ENCODE peak calls at places on chromosomes 13 and 19, in four cellular contexts. B, K, Y and C are unnamed samples.

GRCh38 chr13:101415358-101416174 is 742 bp downstream of the NALCN start:
- DNase-seq in B (peak), K (no peak), Y (no peak), C (no peak)

GRCh38 chr19:33064117-33064777 is 441 bp downstream of the RHPN2 start:
- DNase-seq in B (no peak), K (no peak), Y (no peak), C (no peak)

GRCh38 chr13:57582032-57582431 is 49.5 kb upstream of the PCDH17 start:
- DNase-seq in B (no peak), K (no peak), Y (no peak), C (no peak)

GRCh38 chr13:31920301-31920818 is 111.2 kb upstream of the FRY start:
- DNase-seq in B (no peak), K (no peak), Y (no peak), C (no peak)

GRCh38 chr13:98450495-98451167 is 126.3 kb downstream of the STK24 start:
- DNase-seq in B (peak), K (no peak), Y (no peak), C (no peak)

GRCh38 chr13:78382946-78383542 is 220.3 kb downstream of the POU4F1 start:
- DNase-seq in B (no peak), K (no peak), Y (no peak), C (no peak)

GRCh38 chr19:33064778-33065550 is at the start of gene RHPN2:
- DNase-seq in B (no peak), K (peak), Y (no peak), C (no peak)

GRCh38 chr19:24003537-24003936 is 83.5 kb upstream of the ZNF254 start:
- DNase-seq in B (no peak), K (no peak), Y (no peak), C (no peak)

GRCh38 chr19:34461375-34462100 is 20.0 kb upstream of the WTIP start:
- DNase-seq in B (no peak), K (no peak), Y (no peak), C (no peak)

GRCh38 chr19:55689366-55690108 is 14.5 kb downstream of the EPN1 start:
- DNase-seq in B (no peak), K (no peak), Y (no peak), C (no peak)

GRCh38 chr13:102460806-102461205 is 59.0 kb upstream of the FGF14 start:
- DNase-seq in B (no peak), K (no peak), Y (no peak), C (no peak)

GRCh38 chr19:10228393-10228792 is 2.7 kb downstream of the S1PR2 start:
- DNase-seq in B (no peak), K (no peak), Y (no peak), C (no peak)

GRCh38 chr19:39194832-39195542 is 1.8 kb upstream of the NCCRP1 start:
- DNase-seq in B (no peak), K (no peak), Y (no peak), C (no peak)

GRCh38 chr19:3508771-3509535 is 2.8 kb downstream of the FZR1 start:
- DNase-seq in B (no peak), K (no peak), Y (no peak), C (no peak)

GRCh38 chr19:52196256-52196967 is 6.6 kb downstream of the PPP2R1A start:
- DNase-seq in B (no peak), K (no peak), Y (no peak), C (no peak)

GRCh38 chr19:44643605-44644390 is at the start of gene PVR:
- DNase-seq in B (peak), K (peak), Y (no peak), C (peak)

GRCh38 chr13:32316030-32316344 is 679 bp downstream of the BRCA2 start:
- DNase-seq in B (no peak), K (no peak), Y (no peak), C (no peak)

GRCh38 chr13:30830638-30830965 is 75.5 kb upstream of the MEDAG start:
- DNase-seq in B (no peak), K (no peak), Y (no peak), C (no peak)

GRCh38 chr13:112079696-112080095 is 12.7 kb downstream of the SOX1 start:
- DNase-seq in B (no peak), K (no peak), Y (no peak), C (no peak)

GRCh38 chr19:10768369-10768768 is 50.5 kb downstream of the DNM2 start:
- DNase-seq in B (no peak), K (no peak), Y (no peak), C (no peak)

GRCh38 chr13:60957816-60958215 is 457.8 kb downstream of the PCDH20 start:
- DNase-seq in B (no peak), K (no peak), Y (no peak), C (no peak)

GRCh38 chr19:16359074-16359473 is 34.4 kb downstream of the KLF2 start:
- DNase-seq in B (no peak), K (no peak), Y (no peak), C (no peak)

GRCh38 chr19:33416307-33417215 is 43.1 kb downstream of the CEBPG start:
- DNase-seq in B (peak), K (no peak), Y (peak), C (no peak)

GRCh38 chr19:6739884-6740588 is 556 bp downstream of the TRIP10 start:
- DNase-seq in B (no peak), K (no peak), Y (no peak), C (no peak)

GRCh38 chr13:44307844-44308243 is 65.8 kb upstream of the SERP2 start:
- DNase-seq in B (no peak), K (no peak), Y (no peak), C (peak)

GRCh38 chr19:45076029-45076850 is at the start of gene ZNF296:
- DNase-seq in B (no peak), K (no peak), Y (peak), C (no peak)

GRCh38 chr19:8233370-8233769 is 24.2 kb downstream of the CERS4 start:
- DNase-seq in B (no peak), K (no peak), Y (no peak), C (no peak)

GRCh38 chr13:30676672-30677071 is 58.7 kb upstream of the ALOX5AP start:
- DNase-seq in B (no peak), K (no peak), Y (no peak), C (no peak)

GRCh38 chr13:50400035-50400726 is 384.9 kb downstream of the KCNRG start:
- DNase-seq in B (peak), K (no peak), Y (no peak), C (no peak)

GRCh38 chr13:107365466-107366215 is 797.7 kb upstream of the ARGLU1 start:
- DNase-seq in B (no peak), K (no peak), Y (no peak), C (no peak)

GRCh38 chr13:90448466-90449037 is 898.9 kb upstream of the MIR17HG start:
- DNase-seq in B (no peak), K (no peak), Y (no peak), C (no peak)